ENCODE peak calls at places on chromosomes 3 and 15, in seven cellular contexts. U is BJ, N is GM06990, W is fibroblast of lung, V is pancreas, B is fibroblast of pulmonary artery, H is glutamatergic neuron. O is an unnamed sample.

GRCh38 chr3:107690522-107691138 is 167.9 kb downstream of the BBX start:
- DNase-seq in U (no peak), N (no peak), W (peak), V (no peak), B (peak), H (no peak), O (peak)

GRCh38 chr15:47466357-47466756 is 250.9 kb upstream of the SEMA6D start:
- DNase-seq in U (no peak), N (no peak), W (peak), V (no peak), B (peak), H (no peak), O (peak)

GRCh38 chr3:147652682-147653081 is 243.5 kb downstream of the ZIC1 start:
- DNase-seq in U (no peak), N (no peak), W (no peak), V (no peak), B (no peak), H (no peak), O (no peak)

GRCh38 chr3:107810195-107811071 is 280.4 kb downstream of the CD47 start:
- DNase-seq in U (no peak), N (no peak), W (peak), V (peak), B (no peak), H (no peak), O (no peak)

GRCh38 chr3:177430653-177431052 is 233.4 kb upstream of the TBL1XR1 start:
- DNase-seq in U (no peak), N (no peak), W (no peak), V (no peak), B (no peak), H (no peak), O (no peak)

GRCh38 chr15:51580385-51580784 is 42.2 kb downstream of the DMXL2 start:
- DNase-seq in U (no peak), N (no peak), W (no peak), V (no peak), B (no peak), H (no peak), O (no peak)

GRCh38 chr15:63089260-63090043 is 32.2 kb upstream of the LACTB start:
- DNase-seq in U (peak), N (no peak), W (peak), V (no peak), B (peak), H (peak), O (peak)

GRCh38 chr3:16433701-16434151 is 79.8 kb downstream of the RFTN1 start:
- DNase-seq in U (no peak), N (peak), W (no peak), V (no peak), B (no peak), H (no peak), O (no peak)

GRCh38 chr3:136263251-136263650 is 13.1 kb downstream of the PCCB start:
- DNase-seq in U (no peak), N (no peak), W (no peak), V (no peak), B (no peak), H (no peak), O (no peak)

GRCh38 chr15:42695527-42696071 is 41.3 kb downstream of the CDAN1 start:
- DNase-seq in U (no peak), N (no peak), W (no peak), V (no peak), B (no peak), H (no peak), O (no peak)

GRCh38 chr3:58668247-58668646 is 1.7 kb upstream of the FAM3D start:
- DNase-seq in U (no peak), N (no peak), W (no peak), V (no peak), B (no peak), H (no peak), O (no peak)

GRCh38 chr15:29260896-29261295 is 8.7 kb downstream of the NSMCE3 start:
- DNase-seq in U (no peak), N (no peak), W (no peak), V (no peak), B (no peak), H (no peak), O (no peak)

GRCh38 chr3:188956839-188957489 is 214.8 kb upstream of the TPRG1 start:
- DNase-seq in U (no peak), N (no peak), W (peak), V (no peak), B (peak), H (no peak), O (peak)

GRCh38 chr15:62432702-62433398 is 267.8 kb upstream of the C2CD4B start:
- DNase-seq in U (no peak), N (no peak), W (peak), V (no peak), B (no peak), H (no peak), O (peak)

GRCh38 chr3:125032100-125032643 is 23.6 kb downstream of the HEG1 start:
- DNase-seq in U (no peak), N (no peak), W (no peak), V (no peak), B (peak), H (no peak), O (peak)

GRCh38 chr15:31330836-31331235 is 4.2 kb downstream of the KLF13 start:
- DNase-seq in U (no peak), N (no peak), W (no peak), V (no peak), B (no peak), H (no peak), O (no peak)

GRCh38 chr3:40387001-40387894 is at the start of gene ENTPD3:
- DNase-seq in U (no peak), N (peak), W (no peak), V (peak), B (no peak), H (peak), O (no peak)

GRCh38 chr3:8069471-8069870 is 432.2 kb upstream of the LMCD1 start:
- DNase-seq in U (no peak), N (no peak), W (no peak), V (no peak), B (no peak), H (no peak), O (no peak)

GRCh38 chr3:186057594-186057993 is 51.3 kb downstream of the ETV5 start:
- DNase-seq in U (peak), N (no peak), W (peak), V (no peak), B (peak), H (no peak), O (peak)

GRCh38 chr15:27867861-27868260 is 231.3 kb downstream of the OCA2 start:
- DNase-seq in U (no peak), N (no peak), W (no peak), V (no peak), B (no peak), H (no peak), O (no peak)

GRCh38 chr15:37397266-37398022 is 297.1 kb upstream of the MEIS2 start:
- DNase-seq in U (no peak), N (no peak), W (no peak), V (no peak), B (no peak), H (no peak), O (no peak)

GRCh38 chr3:194615221-194615620 is 18.0 kb downstream of the TMEM44 start:
- DNase-seq in U (no peak), N (no peak), W (peak), V (no peak), B (no peak), H (no peak), O (no peak)

GRCh38 chr15:31081568-31082250 is 19.8 kb downstream of the TRPM1 start:
- DNase-seq in U (no peak), N (no peak), W (no peak), V (peak), B (no peak), H (no peak), O (no peak)

GRCh38 chr15:83192742-83193141 is 14.9 kb downstream of the HDGFL3 start:
- DNase-seq in U (no peak), N (no peak), W (no peak), V (no peak), B (peak), H (no peak), O (no peak)

GRCh38 chr3:97138914-97139541 is 324.6 kb downstream of the EPHA6 start:
- DNase-seq in U (no peak), N (no peak), W (no peak), V (no peak), B (no peak), H (no peak), O (no peak)

GRCh38 chr3:190004656-190005055 is 116.0 kb downstream of the P3H2 start:
- DNase-seq in U (no peak), N (no peak), W (no peak), V (no peak), B (no peak), H (no peak), O (no peak)

GRCh38 chr15:78915341-78916087 is 29.3 kb downstream of the CTSH start:
- DNase-seq in U (no peak), N (no peak), W (no peak), V (no peak), B (peak), H (no peak), O (peak)

GRCh38 chr3:55708242-55708641 is 221.1 kb upstream of the WNT5A start:
- DNase-seq in U (no peak), N (no peak), W (no peak), V (no peak), B (no peak), H (no peak), O (no peak)

GRCh38 chr15:60389261-60390077 is 8.3 kb downstream of the ANXA2 start:
- DNase-seq in U (no peak), N (peak), W (no peak), V (no peak), B (no peak), H (no peak), O (peak)

GRCh38 chr3:11140713-11141104 is 13.6 kb upstream of the HRH1 start:
- DNase-seq in U (no peak), N (no peak), W (no peak), V (no peak), B (no peak), H (no peak), O (no peak)

GRCh38 chr15:101324513-101325177 is 29.6 kb upstream of the SNRPA1 start:
- DNase-seq in U (no peak), N (no peak), W (no peak), V (no peak), B (no peak), H (no peak), O (no peak)

GRCh38 chr15:68051907-68052306 is 2.2 kb upstream of the PIAS1 start:
- DNase-seq in U (no peak), N (no peak), W (no peak), V (no peak), B (no peak), H (no peak), O (no peak)

GRCh38 chr15:89364741-89365450 is 30.3 kb upstream of the POLG start:
- DNase-seq in U (no peak), N (no peak), W (no peak), V (no peak), B (no peak), H (no peak), O (no peak)

DNA sequence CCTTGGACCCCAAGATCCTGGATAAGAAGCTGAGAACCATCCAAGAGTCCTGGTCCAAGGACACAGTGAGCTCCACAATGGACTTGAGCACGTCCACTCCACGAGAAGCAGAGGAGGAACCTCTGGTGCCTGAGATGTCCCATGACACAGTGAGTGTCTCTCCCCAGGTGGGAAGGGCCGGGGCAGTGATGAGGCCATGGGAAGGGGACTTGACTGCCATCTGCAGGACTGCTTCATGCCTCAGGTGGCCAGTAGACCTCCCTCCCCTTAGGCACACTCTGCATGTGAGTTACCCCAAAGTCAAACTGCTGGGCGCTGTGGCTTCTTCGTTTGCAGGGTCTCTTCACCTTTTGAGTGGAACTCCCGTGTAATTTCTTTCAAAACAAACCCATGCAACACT is 59.7 kb downstream of the CCDC33 start:
- DNase-seq in U (no peak), N (no peak), W (no peak), V (no peak), B (no peak), H (no peak), O (no peak)
- TF ChIP-seq CTCF in U (no peak), N (peak), W (no peak), V (no peak), B (peak), H (no peak), O (peak)

DNA sequence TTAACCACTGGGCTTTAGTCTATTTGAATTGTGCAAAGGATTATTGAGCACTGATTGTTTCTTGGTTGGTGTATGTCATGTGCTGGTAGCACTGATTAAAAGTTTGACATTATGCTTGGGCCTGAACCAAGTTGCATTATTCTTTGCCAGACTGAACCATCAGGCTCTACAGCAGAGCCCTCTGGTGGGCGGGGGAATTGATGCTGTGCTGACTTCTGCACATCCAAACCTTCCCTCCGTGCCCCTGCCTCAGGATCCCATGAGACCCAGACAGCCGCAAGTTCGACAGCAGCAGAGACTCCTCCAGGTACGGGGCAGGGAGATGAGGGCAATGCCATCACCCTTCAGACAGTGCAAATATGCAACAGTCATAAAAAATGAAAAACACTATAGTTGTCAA is 28.4 kb upstream of the P2RY12 start:
- DNase-seq in U (no peak), N (no peak), W (no peak), V (no peak), B (no peak), H (no peak), O (no peak)
- TF ChIP-seq CTCF in U (no peak), N (no peak), W (no peak), V (no peak), B (no peak), H (no peak), O (peak)

DNA sequence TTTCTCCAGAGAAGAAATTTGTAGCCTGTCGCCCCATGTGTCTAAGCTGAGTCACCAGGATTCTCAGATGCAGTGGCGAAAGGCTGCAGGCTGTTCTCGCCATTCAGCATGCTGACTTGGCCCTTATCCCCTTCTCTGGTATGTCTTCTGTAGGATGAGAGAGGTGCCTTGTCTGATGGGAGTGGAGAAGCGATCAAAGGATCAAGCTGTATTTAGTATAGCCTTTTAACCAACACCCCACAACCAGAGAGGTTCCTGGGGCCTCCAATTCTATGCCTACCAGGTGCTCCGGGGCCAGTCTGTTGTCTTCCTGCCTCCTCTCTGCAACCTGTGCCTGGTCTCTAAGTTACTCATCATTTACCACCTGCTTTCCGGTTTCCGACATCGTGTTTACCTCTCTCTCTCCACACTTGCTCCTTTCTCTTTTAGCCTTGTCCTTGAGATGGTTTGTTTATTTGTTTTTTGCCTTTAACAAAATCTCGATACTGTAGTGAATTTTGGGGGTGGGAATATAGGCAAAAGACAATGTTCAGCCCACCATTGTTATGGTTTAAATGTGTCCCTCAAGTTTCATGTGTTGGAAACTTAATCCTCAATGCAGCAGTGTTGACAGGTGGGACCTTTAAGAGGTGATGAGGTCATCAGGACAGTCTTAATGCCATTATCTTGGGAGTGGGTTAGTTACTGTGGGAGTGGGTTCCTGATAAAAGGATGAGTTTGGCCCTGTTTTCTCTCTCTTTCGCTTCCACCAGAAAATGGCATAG is 31.4 kb upstream of the MFSD1 start:
- DNase-seq in U (no peak), N (no peak), W (peak), V (no peak), B (peak), H (no peak), O (peak)
- TF ChIP-seq CTCF in U (no peak), N (no peak), W (no peak), V (no peak), B (no peak), H (no peak), O (no peak)

DNA sequence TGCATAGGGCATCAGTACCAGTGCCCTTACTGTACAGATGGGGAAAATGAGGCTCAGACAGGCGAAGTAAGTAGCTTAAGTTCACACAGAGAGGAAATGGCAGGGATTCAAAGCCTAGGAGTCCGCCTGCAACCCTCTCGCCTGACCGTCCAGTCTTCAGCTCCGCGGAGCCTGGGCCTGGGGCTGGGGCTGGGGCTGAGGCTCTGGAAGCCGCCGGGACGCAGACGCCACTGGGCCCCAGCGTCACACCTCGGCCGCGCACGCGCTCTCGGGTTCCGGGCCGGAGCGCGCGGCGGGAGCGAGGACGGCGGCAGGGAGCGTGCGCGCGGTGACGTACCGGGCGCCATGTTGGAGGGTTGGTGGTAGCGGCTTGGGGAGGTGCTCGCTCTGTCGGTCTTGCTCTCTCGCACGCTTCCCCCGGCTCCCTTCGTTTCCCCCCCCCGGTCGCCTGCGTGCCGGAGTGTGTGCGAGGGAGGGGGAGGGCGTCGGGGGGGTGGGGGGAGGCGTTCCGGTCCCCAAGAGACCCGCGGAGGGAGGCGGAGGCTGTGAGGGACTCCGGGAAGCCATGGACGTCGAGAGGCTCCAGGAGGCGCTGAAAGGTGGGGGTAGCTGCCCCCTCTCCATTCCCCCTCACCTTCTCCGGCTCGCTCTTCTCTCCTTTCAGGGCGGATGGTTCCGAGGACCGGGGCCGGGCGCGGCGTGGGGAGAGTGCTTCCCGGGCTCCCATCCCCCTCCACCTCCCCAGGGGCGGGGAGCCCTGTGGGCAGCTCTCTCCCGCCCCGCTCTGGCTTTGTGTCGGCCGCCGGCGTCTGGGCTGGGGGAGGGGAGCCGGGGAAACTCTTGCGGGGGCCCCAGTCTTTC is at the start of gene PPP4R2:
- DNase-seq in U (peak), N (peak), W (peak), V (peak), B (peak), H (peak), O (peak)
- TF ChIP-seq CTCF in U (peak), N (no peak), W (no peak), V (no peak), B (no peak), H (no peak), O (no peak)

DNA sequence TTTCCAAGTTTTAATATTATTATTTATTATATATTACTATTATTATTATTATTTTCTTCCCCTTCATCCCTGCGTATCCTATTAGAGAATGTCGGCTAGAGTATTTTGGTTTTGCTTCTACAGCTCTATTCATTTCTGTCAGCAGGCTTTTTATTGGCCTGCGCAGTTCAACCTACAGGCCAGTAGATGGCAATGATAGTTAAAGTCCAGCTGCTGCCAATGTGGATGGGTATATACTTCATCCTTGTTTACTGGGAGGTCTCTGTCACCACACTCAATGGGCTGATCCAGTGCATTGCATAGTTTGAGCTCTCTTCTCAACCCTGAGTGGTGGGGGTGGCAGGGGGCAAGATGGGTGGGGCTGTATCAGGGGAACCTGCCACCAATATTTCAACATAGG is 799.8 kb downstream of the NSUN3 start:
- DNase-seq in U (no peak), N (no peak), W (no peak), V (peak), B (peak), H (peak), O (peak)
- TF ChIP-seq CTCF in U (peak), N (peak), W (peak), V (no peak), B (peak), H (peak), O (peak)

GRCh38 chr15:53869044-53869805 is 109.0 kb upstream of the UNC13C start:
- DNase-seq in U (no peak), N (no peak), W (no peak), V (no peak), B (no peak), H (no peak), O (no peak)
- TF ChIP-seq CTCF in U (no peak), N (peak), W (peak), V (no peak), B (no peak), H (peak), O (no peak)

GRCh38 chr3:174125267-174125844 is 727.8 kb downstream of the NLGN1 start:
- DNase-seq in U (no peak), N (no peak), W (peak), V (no peak), B (peak), H (no peak), O (peak)
- TF ChIP-seq CTCF in U (peak), N (peak), W (peak), V (no peak), B (peak), H (no peak), O (peak)

DNA sequence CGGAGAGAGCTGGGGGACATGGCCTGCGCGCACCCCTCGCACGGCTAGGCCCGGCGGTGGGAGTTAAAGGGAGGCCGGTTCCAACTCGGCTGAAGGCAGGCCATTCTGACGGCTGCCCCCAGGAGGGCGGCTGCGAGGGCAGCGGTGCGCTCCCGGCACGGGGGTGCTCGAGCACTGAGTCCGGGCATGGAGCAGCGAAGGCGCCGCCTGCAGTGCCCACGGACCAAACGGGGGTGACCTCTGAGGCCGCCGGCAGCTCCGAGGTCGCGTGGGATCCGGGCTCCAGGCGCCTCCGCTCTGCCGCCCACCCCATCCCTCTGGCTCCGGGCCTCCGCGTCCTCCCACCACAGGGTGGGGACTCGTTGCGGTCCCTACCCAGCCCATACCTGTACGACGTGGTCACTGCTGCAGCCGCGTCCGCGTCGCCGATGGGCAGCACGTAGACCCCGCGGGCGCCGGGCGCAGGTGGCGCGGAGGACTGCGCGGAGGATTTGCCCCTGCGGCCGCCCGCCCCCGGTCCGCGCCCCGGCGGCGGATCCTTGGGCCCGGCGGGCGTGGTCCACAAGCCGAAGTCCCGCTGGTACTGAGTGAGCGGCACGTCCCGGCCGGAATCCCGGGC is 507 bp downstream of the MAP6D1 start:
- DNase-seq in U (no peak), N (no peak), W (no peak), V (peak), B (no peak), H (peak), O (peak)
- TF ChIP-seq CTCF in U (peak), N (no peak), W (no peak), V (no peak), B (no peak), H (no peak), O (no peak)

O was measured in fibroblast of villous mesenchyme.